ENCODE peak calls at places on chromosomes 2 and 18, in four cellular contexts. Z is endodermal cell, K is H9, F is AG04450. Y is an unnamed sample. For H3K9me3, the result is how much of the 10 kb centered on the place peaks cover.

GRCh38 chr18:79523221-79523737 is 127.5 kb downstream of the NFATC1 start:
- DNase-seq in Z (peak), K (peak), F (no peak), Y (no peak)

GRCh38 chr2:76953733-76954347 is 568.3 kb downstream of the LRRTM4 start:
- DNase-seq in Z (peak), K (peak), F (peak), Y (no peak)

GRCh38 chr18:9775172-9775571 is 67.1 kb downstream of the RAB31 start:
- DNase-seq in Z (peak), K (no peak), F (no peak), Y (no peak)

GRCh38 chr2:12717191-12717987 is 653 bp downstream of the TRIB2 start:
- DNase-seq in Z (peak), K (peak), F (no peak), Y (peak)

GRCh38 chr2:86825728-86826386 is 35.1 kb upstream of the CD8A start:
- DNase-seq in Z (no peak), K (no peak), F (no peak), Y (peak)

GRCh38 chr18:63322908-63323634 is 3.5 kb upstream of the BCL2 start:
- DNase-seq in Z (peak), K (peak), F (peak), Y (peak)

GRCh38 chr2:199261221-199261620 is 196.5 kb downstream of the SATB2 start:
- DNase-seq in Z (no peak), K (no peak), F (peak), Y (no peak)

GRCh38 chr2:232854082-232854481 is 16.0 kb upstream of the SNORC start:
- DNase-seq in Z (no peak), K (no peak), F (peak), Y (no peak)

GRCh38 chr18:74942319-74942910 is 266.5 kb downstream of the PTGR3 start:
- DNase-seq in Z (no peak), K (no peak), F (no peak), Y (no peak)

GRCh38 chr2:235052514-235053354 is 100.9 kb downstream of the SH3BP4 start:
- DNase-seq in Z (peak), K (no peak), F (no peak), Y (no peak)

GRCh38 chr18:58670561-58671121 is 624 bp upstream of the MALT1 start:
- DNase-seq in Z (no peak), K (no peak), F (no peak), Y (no peak)

GRCh38 chr2:197058777-197059176 is 132.3 kb upstream of the PGAP1 start:
- DNase-seq in Z (no peak), K (no peak), F (no peak), Y (no peak)

GRCh38 chr2:136246086-136246669 is 128.2 kb upstream of the CXCR4 start:
- DNase-seq in Z (peak), K (peak), F (no peak), Y (no peak)

GRCh38 chr2:64001382-64002101 is 17.7 kb downstream of the VPS54 start:
- DNase-seq in Z (no peak), K (no peak), F (no peak), Y (no peak)

GRCh38 chr18:74682141-74682997 is 84.7 kb downstream of the ZNF407 start:
- DNase-seq in Z (no peak), K (no peak), F (no peak), Y (no peak)

GRCh38 chr2:239772721-239773120 is 252.4 kb downstream of the NDUFA10 start:
- DNase-seq in Z (no peak), K (no peak), F (no peak), Y (no peak)

DNA sequence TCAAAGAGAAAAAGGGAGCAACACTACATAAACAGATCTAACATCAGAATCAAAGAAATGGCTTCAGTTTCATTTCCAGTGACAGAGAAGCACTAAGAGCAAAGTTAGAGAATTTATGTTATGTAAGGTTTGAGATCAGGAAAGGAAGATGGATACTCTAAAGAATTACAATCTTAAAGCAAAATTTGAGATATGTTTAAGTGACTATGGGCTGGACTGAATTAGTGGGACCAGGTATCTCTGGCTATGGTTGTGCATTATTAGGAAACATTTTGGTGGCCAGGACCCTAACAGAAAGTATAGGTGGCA is 208.2 kb downstream of the CCDC178 start:
- DNase-seq in Z (no peak), K (no peak), F (no peak), Y (no peak)
- TF ChIP-seq CTCF in Z (no peak), K (no peak), F (no peak), Y (no peak)

GRCh38 chr18:72147830-72148229 is 396.3 kb downstream of the CBLN2 start:
- DNase-seq in Z (no peak), K (no peak), F (no peak), Y (no peak)
- H3K9me3 ChIP-seq in Z (under half), K (under half), F (under half), Y (under half)

DNA sequence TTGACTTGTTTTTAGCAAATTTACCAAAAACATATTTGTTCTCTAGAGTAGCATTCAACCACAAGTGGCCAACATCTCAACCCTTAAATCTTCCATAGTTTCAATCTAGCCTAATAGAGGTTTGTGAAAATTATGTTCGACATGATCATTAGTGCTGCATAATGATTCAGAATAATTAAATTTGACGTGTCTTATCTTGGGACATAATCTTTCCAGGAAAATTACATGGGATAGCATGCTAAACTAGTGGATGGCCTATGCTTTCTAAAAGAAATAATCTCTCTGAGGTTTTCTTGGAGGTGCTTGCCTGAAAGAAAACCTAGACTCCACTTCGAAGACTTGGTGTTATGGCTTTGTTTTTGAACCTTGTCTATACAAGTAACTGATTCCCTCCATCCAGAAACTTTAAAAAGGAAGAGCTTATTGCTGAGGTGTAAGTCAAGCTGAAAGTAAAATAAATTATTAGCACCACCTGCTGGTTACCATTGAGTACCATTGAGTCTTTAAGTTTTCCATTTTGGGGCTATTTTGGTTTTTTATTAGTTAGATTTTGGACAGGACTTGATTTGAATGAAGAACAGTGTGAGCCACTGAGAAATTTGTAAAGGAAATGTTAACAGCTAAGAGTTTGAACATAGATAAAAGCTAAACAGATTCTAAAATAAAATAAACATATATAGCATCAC is 32.7 kb downstream of the COX7A2L start:
- DNase-seq in Z (no peak), K (no peak), F (no peak), Y (no peak)
- TF ChIP-seq CTCF in Z (peak), K (peak), F (peak), Y (peak)

GRCh38 chr2:95240556-95240955 is 33.2 kb downstream of the ZNF892 start:
- DNase-seq in Z (no peak), K (no peak), F (no peak), Y (no peak)

GRCh38 chr2:95238131-95238530 is 30.8 kb downstream of the ZNF892 start:
- DNase-seq in Z (no peak), K (no peak), F (no peak), Y (no peak)

GRCh38 chr2:95234286-95234785 is 27.0 kb downstream of the ZNF892 start:
- DNase-seq in Z (no peak), K (no peak), F (no peak), Y (no peak)

GRCh38 chr2:95234806-95235205 is 27.5 kb downstream of the ZNF892 start:
- DNase-seq in Z (no peak), K (no peak), F (no peak), Y (no peak)

DNA sequence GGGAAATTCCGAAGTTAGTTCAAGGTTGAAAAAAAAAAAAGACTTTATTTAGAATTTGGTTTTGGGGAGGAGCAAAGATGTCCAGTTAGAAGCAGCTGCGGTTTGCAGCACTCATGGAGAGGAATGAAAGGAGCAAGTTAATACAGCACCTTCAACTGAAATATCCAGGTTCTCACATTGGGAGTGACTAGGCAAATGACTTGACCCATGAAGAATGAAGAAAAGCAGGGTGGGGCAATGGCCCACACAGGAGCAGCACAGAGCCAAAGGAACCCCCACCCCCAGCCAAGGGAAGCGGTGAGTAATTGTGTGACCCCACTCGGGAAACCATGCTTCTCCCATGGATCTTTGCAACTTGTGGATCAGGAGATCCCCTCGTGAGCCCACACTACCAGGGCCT is 32.8 kb downstream of the ZNF892 start:
- DNase-seq in Z (no peak), K (no peak), F (no peak), Y (no peak)
- H3K9me3 ChIP-seq in Z (under half), K (under half), F (under half), Y (under half)

DNA sequence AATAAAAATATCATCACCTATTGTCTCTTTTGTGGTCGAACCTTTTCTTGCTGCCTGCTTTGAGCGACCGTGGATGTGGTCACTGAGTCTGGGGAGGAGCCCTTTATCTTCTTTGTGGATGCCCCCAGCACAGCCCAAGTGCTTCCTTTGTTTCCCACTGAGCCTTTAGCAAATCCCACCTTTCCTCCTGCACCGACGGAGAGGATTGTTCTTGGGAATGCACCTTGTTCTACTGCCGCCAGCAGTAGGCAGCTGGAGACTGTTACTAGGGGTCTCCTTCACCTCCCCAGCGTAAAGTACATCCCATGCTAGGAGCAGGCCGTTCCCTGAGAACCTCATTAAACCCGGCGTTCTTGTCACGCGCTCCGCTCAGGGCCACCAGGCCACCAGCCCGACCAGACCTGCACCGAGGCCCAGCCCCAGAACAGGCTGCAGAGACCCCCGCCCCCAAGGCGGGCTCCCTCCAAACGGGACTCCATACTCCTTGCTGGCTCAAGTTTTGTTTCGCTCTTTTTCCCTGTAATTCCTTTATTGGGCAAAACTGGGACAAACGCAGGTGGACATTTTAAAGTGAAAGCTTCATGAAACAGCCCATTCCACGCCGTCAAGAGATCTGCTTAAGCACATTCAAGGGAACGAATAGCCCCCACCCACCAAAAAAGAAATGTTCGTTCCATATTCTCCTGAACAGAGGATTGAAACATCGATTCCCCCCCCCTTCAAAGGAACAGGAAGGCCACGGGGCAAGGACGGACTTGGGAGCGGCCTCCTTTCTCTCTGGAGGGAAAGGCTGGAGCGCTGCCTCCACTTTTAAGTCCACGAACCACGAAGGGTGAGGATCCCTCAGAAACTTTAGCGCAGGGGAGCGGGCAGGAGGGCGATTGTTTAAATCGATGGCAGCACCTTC is 1.1 kb upstream of the MAT2A start:
- DNase-seq in Z (peak), K (peak), F (no peak), Y (no peak)
- TF ChIP-seq CTCF in Z (no peak), K (no peak), F (no peak), Y (no peak)

GRCh38 chr2:18129348-18129747 is 250.9 kb downstream of the KCNS3 start:
- DNase-seq in Z (no peak), K (no peak), F (no peak), Y (no peak)
- H3K9me3 ChIP-seq in Z (under half), K (under half), F (under half), Y (under half)

GRCh38 chr2:170770304-170771048 is at the start of gene ERICH2:
- DNase-seq in Z (peak), K (peak), F (no peak), Y (peak)
- TF ChIP-seq CTCF in Z (peak), K (peak), F (peak), Y (no peak)

GRCh38 chr18:8529609-8530008 is 79.6 kb upstream of the RAB12 start:
- DNase-seq in Z (no peak), K (no peak), F (no peak), Y (no peak)
- H3K9me3 ChIP-seq in Z (under half), K (under half), F (under half), Y (under half)

DNA sequence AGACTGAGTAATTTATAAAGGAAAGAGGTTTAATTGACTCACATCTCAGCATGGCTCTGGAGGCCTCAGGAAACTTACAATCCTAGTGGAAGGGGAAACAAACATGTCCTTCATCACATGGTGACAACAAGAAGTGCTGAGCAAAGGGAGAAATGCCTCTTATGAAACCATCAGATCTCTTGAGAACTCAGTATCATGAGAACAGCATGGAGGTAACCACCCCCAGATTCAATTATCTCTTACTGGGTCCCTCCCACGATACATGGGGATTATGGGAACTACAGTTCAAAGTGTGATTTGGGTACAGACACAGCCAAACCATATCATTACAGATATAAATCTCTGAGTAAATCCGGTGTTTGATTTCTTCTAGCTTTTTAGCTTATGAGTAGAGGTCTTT is 148.7 kb downstream of the PRPF40A start:
- DNase-seq in Z (no peak), K (no peak), F (no peak), Y (no peak)
- TF ChIP-seq CTCF in Z (no peak), K (no peak), F (no peak), Y (no peak)

Y was measured in CD4-positive, alpha-beta T cell.